ENCODE peak calls at places on chromosomes 13 and 19, in four cellular contexts. B is K562, H is HepG2, A is WTC11. N is an unnamed sample.

GRCh38 chr19:47542030-47542475 is 27.2 kb upstream of the NAPA start:
- DNase-seq in B (no peak), H (no peak), A (no peak), N (no peak)

GRCh38 chr19:38852231-38853044 is 2.7 kb upstream of the HNRNPL start:
- DNase-seq in B (peak; percentile 67), H (no peak), A (peak; percentile 67), N (no peak)

GRCh38 chr19:17436874-17437267 is 11.6 kb downstream of the TMEM221 start:
- DNase-seq in B (no peak), H (no peak), A (no peak), N (no peak)

GRCh38 chr13:82627183-82627582 is 1255.1 kb downstream of the SLITRK1 start:
- DNase-seq in B (no peak), H (no peak), A (no peak), N (no peak)

GRCh38 chr19:45117666-45118065 is 24.7 kb downstream of the PPP1R37 start:
- DNase-seq in B (no peak), H (no peak), A (no peak), N (no peak)

GRCh38 chr13:87123987-87124784 is 547.0 kb upstream of the SLITRK5 start:
- DNase-seq in B (peak; percentile 48), H (peak; percentile 10), A (peak; percentile 16), N (no peak)

GRCh38 chr19:47109541-47110375 is 3.8 kb downstream of the ZC3H4 start:
- DNase-seq in B (peak; percentile 85), H (no peak), A (no peak), N (no peak)

GRCh38 chr13:48945626-48946025 is 30.1 kb upstream of the FNDC3A start:
- DNase-seq in B (no peak), H (no peak), A (no peak), N (no peak)

GRCh38 chr13:75452564-75452963 is 29.4 kb downstream of the TBC1D4 start:
- DNase-seq in B (no peak), H (no peak), A (no peak), N (no peak)

GRCh38 chr19:35742121-35742724 is at the start of gene IGFLR1:
- DNase-seq in B (no peak), H (no peak), A (no peak), N (peak; percentile 64)

GRCh38 chr13:39942177-39942900 is 286.9 kb downstream of the COG6 start:
- DNase-seq in B (no peak), H (no peak), A (no peak), N (no peak)

GRCh38 chr19:40799558-40800338 is 757 bp downstream of the EGLN2 start:
- DNase-seq in B (peak; percentile 73), H (no peak), A (peak; percentile 62), N (no peak)

GRCh38 chr13:51180853-51181511 is 41.2 kb upstream of the FAM124A start:
- DNase-seq in B (no peak), H (no peak), A (no peak), N (no peak)

GRCh38 chr13:106373989-106374572 is 161.4 kb downstream of the EFNB2 start:
- DNase-seq in B (no peak), H (no peak), A (no peak), N (peak; percentile 69)

GRCh38 chr19:23762548-23762883 is 3.8 kb upstream of the ZNF681 start:
- DNase-seq in B (no peak), H (no peak), A (no peak), N (no peak)

GRCh38 chr13:34276764-34277163 is 458.8 kb downstream of the RFC3 start:
- DNase-seq in B (no peak), H (peak; percentile 6), A (no peak), N (no peak)

GRCh38 chr19:2047449-2048103 is 3.5 kb downstream of the MKNK2 start:
- DNase-seq in B (no peak), H (no peak), A (no peak), N (no peak)

GRCh38 chr13:40613192-40613818 is 53.1 kb downstream of the FOXO1 start:
- DNase-seq in B (no peak), H (no peak), A (no peak), N (peak; percentile 64)

GRCh38 chr19:3655402-3656072 is 28.9 kb upstream of the CACTIN start:
- DNase-seq in B (no peak), H (no peak), A (no peak), N (no peak)

GRCh38 chr13:93320942-93321341 is 94.3 kb downstream of the GPC6 start:
- DNase-seq in B (no peak), H (no peak), A (no peak), N (no peak)

GRCh38 chr19:19434483-19435045 is 29.1 kb downstream of the GATAD2A start:
- DNase-seq in B (no peak), H (no peak), A (no peak), N (no peak)

GRCh38 chr19:13718733-13719132 is 45.6 kb upstream of the MRI1 start:
- DNase-seq in B (peak; percentile 17), H (no peak), A (peak; percentile 36), N (no peak)

GRCh38 chr13:81318231-81319019 is 977.5 kb upstream of the SPRY2 start:
- DNase-seq in B (no peak), H (no peak), A (no peak), N (no peak)

GRCh38 chr13:74134777-74135305 is 637 bp upstream of the KLF12 start:
- DNase-seq in B (no peak), H (no peak), A (peak; percentile 32), N (no peak)

GRCh38 chr19:9054768-9055167 is 32.1 kb upstream of the OR1M1 start:
- DNase-seq in B (no peak), H (no peak), A (peak; percentile 19), N (no peak)

GRCh38 chr13:94419304-94419943 is 60.1 kb downstream of the DCT start:
- DNase-seq in B (peak; percentile 12), H (no peak), A (no peak), N (no peak)

GRCh38 chr19:41407271-41407670 is 9.7 kb downstream of the BCKDHA start:
- DNase-seq in B (no peak), H (no peak), A (peak; percentile 31), N (no peak)

GRCh38 chr13:31046711-31047279 is 114.3 kb downstream of the TEX26 start:
- DNase-seq in B (no peak), H (no peak), A (no peak), N (no peak)

GRCh38 chr19:50488795-50489194 is 12.1 kb upstream of the GARIN5A start:
- DNase-seq in B (no peak), H (no peak), A (no peak), N (no peak)

GRCh38 chr13:99264053-99264452 is 5.9 kb upstream of the GPR18 start:
- DNase-seq in B (no peak), H (no peak), A (no peak), N (no peak)

GRCh38 chr19:49896863-49897621 is at the start of gene IL4I1:
- DNase-seq in B (no peak), H (no peak), A (no peak), N (peak; percentile 96)

GRCh38 chr19:39307233-39307821 is 11.1 kb downstream of the IFNL1 start:
- DNase-seq in B (no peak), H (no peak), A (peak; percentile 80), N (no peak)

GRCh38 chr19:8145969-8146368 is 3.4 kb downstream of the FBN3 start:
- DNase-seq in B (peak; percentile 53), H (no peak), A (peak; percentile 64), N (no peak)

DNA sequence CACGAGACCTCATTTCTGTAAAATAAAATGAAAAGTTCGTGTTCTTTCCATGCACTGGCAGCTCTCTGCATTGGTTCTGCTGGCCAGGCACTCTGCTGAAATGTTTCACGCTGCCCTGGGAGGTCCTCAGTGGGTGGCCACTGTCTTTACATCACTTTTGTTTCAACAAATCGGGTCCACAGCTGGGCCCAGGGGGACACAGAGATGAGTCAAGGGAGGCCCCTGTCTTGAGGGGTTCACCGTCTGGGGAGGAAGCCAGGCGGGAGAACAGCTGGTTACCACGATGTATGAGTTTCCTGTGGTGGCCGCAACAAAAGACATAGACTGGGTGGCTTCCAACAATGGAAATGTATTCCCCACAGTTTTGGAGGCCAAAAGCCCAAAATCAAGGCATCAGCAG is 5.2 kb upstream of the KLF2 start:
- DNase-seq in B (no peak), H (no peak), A (no peak), N (no peak)
- TF ChIP-seq TCF7 in B (no peak), H (no peak), A (no peak), N (no peak)

DNA sequence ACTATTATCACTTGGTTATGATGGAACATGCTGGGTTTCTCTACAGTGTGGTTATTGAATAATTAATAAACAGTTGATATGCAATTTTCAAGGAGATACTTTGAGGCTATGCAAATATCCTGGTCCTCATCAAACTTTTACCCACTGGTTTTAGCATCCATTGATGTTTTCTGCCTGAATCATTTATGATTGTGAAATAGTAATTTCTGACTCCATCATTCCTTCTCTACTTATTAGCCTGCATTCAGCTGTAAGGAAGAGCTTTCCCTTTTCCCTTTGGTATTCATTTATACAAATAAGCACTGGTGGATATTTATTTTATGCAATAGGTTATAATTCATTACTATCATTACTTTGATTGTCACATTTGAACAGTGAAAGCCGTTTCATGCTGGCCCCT is 13.9 kb upstream of the DNAJC15 start:
- DNase-seq in B (no peak), H (no peak), A (no peak), N (no peak)
- TF ChIP-seq TCF7 in B (no peak), H (no peak), A (no peak), N (no peak)

GRCh38 chr13:36188446-36188845 is 25.9 kb downstream of the SOHLH2 start:
- DNase-seq in B (no peak), H (no peak), A (no peak), N (no peak)

GRCh38 chr13:36190771-36191170 is 23.6 kb downstream of the SOHLH2 start:
- DNase-seq in B (no peak), H (no peak), A (no peak), N (no peak)

GRCh38 chr13:36192166-36192565 is 22.2 kb downstream of the SOHLH2 start:
- DNase-seq in B (no peak), H (no peak), A (no peak), N (no peak)

DNA sequence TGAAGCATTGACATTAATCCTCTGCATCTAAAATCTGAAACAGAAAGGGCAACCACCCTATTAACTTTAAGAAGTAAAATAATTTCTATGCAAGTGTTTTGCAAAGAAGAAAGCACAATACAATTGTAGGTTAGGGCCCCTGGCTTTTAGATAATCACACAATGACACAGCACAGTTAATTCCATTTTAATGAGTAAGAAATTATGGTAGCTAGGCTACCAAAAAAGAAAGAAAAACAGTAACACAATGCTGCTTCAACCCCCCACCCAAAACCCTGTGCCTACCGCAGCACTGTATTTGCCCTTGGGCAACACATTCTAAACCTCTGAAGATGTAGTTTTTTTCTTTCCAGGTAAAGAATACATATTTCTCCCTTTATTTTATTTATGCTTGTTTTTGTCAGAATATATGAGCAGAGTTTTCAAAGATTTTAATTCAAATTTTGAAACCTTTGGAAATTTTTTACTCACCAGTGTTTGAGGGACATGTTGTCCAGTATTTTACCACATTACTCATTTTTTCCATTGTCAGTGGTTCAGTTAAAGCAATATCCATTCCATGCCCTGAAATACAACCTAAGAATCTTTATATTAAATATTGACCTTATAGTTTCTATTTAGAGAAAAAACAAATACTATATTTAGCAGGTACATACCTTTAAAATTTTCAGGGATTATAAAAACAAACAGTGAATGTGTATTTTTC is 21.1 kb downstream of the SOHLH2 start:
- DNase-seq in B (no peak), H (no peak), A (no peak), N (no peak)
- TF ChIP-seq TCF7 in B (no peak), H (no peak), A (no peak), N (no peak)

GRCh38 chr13:35984287-35984686 is 146.9 kb downstream of the DCLK1 start:
- DNase-seq in B (no peak), H (no peak), A (no peak), N (no peak)

GRCh38 chr13:35979378-35979911 is 151.7 kb downstream of the DCLK1 start:
- DNase-seq in B (no peak), H (no peak), A (no peak), N (no peak)

GRCh38 chr13:35983206-35983605 is 148.0 kb downstream of the DCLK1 start:
- DNase-seq in B (no peak), H (no peak), A (no peak), N (no peak)

GRCh38 chr13:35976126-35976525 is 155.1 kb downstream of the DCLK1 start:
- DNase-seq in B (no peak), H (no peak), A (no peak), N (no peak)

GRCh38 chr13:35978607-35979316 is 152.4 kb downstream of the DCLK1 start:
- DNase-seq in B (peak; percentile 47), H (peak; percentile 42), A (peak; percentile 27), N (no peak)
- TF ChIP-seq TCF7 in B (no peak), H (no peak), A (no peak), N (no peak)